ENCODE peak calls at places on chromosomes 3 and 15, in six cellular contexts. One of them, this sample, is unnamed.

GRCh38 chr15:99953886-99954285 is 220.6 kb upstream of the LYSMD4 start:
- DNase-seq in nephron progenitor cell: no peak
- DNase-seq in suprapubic skin: peak
- DNase-seq in fibroblast of pulmonary artery: no peak
- DNase-seq in hepatocyte: no peak
- DNase-seq in right atrium auricular region: peak
- DNase-seq in this sample: peak

GRCh38 chr3:69236808-69237707 is 114.7 kb upstream of the LMOD3 start:
- DNase-seq in nephron progenitor cell: no peak
- DNase-seq in suprapubic skin: no peak
- DNase-seq in fibroblast of pulmonary artery: no peak
- DNase-seq in hepatocyte: no peak
- DNase-seq in right atrium auricular region: no peak
- DNase-seq in this sample: no peak

GRCh38 chr15:69659454-69660050 is 206.9 kb downstream of the RPLP1 start:
- DNase-seq in nephron progenitor cell: no peak
- DNase-seq in suprapubic skin: no peak
- DNase-seq in fibroblast of pulmonary artery: no peak
- DNase-seq in hepatocyte: no peak
- DNase-seq in right atrium auricular region: no peak
- DNase-seq in this sample: peak

GRCh38 chr3:136893848-136894443 is 31.9 kb downstream of the NCK1 start:
- DNase-seq in nephron progenitor cell: no peak
- DNase-seq in suprapubic skin: no peak
- DNase-seq in fibroblast of pulmonary artery: peak
- DNase-seq in hepatocyte: peak
- DNase-seq in right atrium auricular region: no peak
- DNase-seq in this sample: no peak

GRCh38 chr3:155554777-155555445 is 190.0 kb downstream of the PLCH1 start:
- DNase-seq in nephron progenitor cell: no peak
- DNase-seq in suprapubic skin: no peak
- DNase-seq in fibroblast of pulmonary artery: no peak
- DNase-seq in hepatocyte: peak
- DNase-seq in right atrium auricular region: no peak
- DNase-seq in this sample: no peak

GRCh38 chr15:78065284-78065872 is 12.1 kb downstream of the TBC1D2B start:
- DNase-seq in nephron progenitor cell: no peak
- DNase-seq in suprapubic skin: peak
- DNase-seq in fibroblast of pulmonary artery: peak
- DNase-seq in hepatocyte: peak
- DNase-seq in right atrium auricular region: peak
- DNase-seq in this sample: no peak

GRCh38 chr3:115833074-115833473 is 209.8 kb downstream of the GAP43 start:
- DNase-seq in nephron progenitor cell: no peak
- DNase-seq in suprapubic skin: no peak
- DNase-seq in fibroblast of pulmonary artery: no peak
- DNase-seq in hepatocyte: no peak
- DNase-seq in right atrium auricular region: no peak
- DNase-seq in this sample: no peak

GRCh38 chr3:178947738-178948137 is 123.9 kb downstream of the ZMAT3 start:
- DNase-seq in nephron progenitor cell: no peak
- DNase-seq in suprapubic skin: no peak
- DNase-seq in fibroblast of pulmonary artery: no peak
- DNase-seq in hepatocyte: no peak
- DNase-seq in right atrium auricular region: no peak
- DNase-seq in this sample: no peak

GRCh38 chr3:188947401-188947982 is 224.3 kb upstream of the TPRG1 start:
- DNase-seq in nephron progenitor cell: peak
- DNase-seq in suprapubic skin: peak
- DNase-seq in fibroblast of pulmonary artery: peak
- DNase-seq in hepatocyte: peak
- DNase-seq in right atrium auricular region: peak
- DNase-seq in this sample: peak

GRCh38 chr3:42014949-42015533 is 53.1 kb upstream of the ULK4 start:
- DNase-seq in nephron progenitor cell: peak
- DNase-seq in suprapubic skin: peak
- DNase-seq in fibroblast of pulmonary artery: peak
- DNase-seq in hepatocyte: no peak
- DNase-seq in right atrium auricular region: no peak
- DNase-seq in this sample: no peak

GRCh38 chr3:62670351-62670750 is 204.9 kb downstream of the CADPS start:
- DNase-seq in nephron progenitor cell: no peak
- DNase-seq in suprapubic skin: no peak
- DNase-seq in fibroblast of pulmonary artery: no peak
- DNase-seq in hepatocyte: peak
- DNase-seq in right atrium auricular region: no peak
- DNase-seq in this sample: no peak

GRCh38 chr15:99433757-99434211 is 132.0 kb upstream of the MEF2A start:
- DNase-seq in nephron progenitor cell: no peak
- DNase-seq in suprapubic skin: peak
- DNase-seq in fibroblast of pulmonary artery: no peak
- DNase-seq in hepatocyte: no peak
- DNase-seq in right atrium auricular region: no peak
- DNase-seq in this sample: peak

GRCh38 chr3:81728766-81729544 is 32.5 kb downstream of the GBE1 start:
- DNase-seq in nephron progenitor cell: no peak
- DNase-seq in suprapubic skin: no peak
- DNase-seq in fibroblast of pulmonary artery: peak
- DNase-seq in hepatocyte: no peak
- DNase-seq in right atrium auricular region: no peak
- DNase-seq in this sample: no peak

GRCh38 chr3:4655145-4656045 is 162.2 kb downstream of the ITPR1 start:
- DNase-seq in nephron progenitor cell: no peak
- DNase-seq in suprapubic skin: no peak
- DNase-seq in fibroblast of pulmonary artery: no peak
- DNase-seq in hepatocyte: no peak
- DNase-seq in right atrium auricular region: no peak
- DNase-seq in this sample: no peak

GRCh38 chr15:60917469-60918130 is 311.5 kb downstream of the RORA start:
- DNase-seq in nephron progenitor cell: no peak
- DNase-seq in suprapubic skin: no peak
- DNase-seq in fibroblast of pulmonary artery: peak
- DNase-seq in hepatocyte: peak
- DNase-seq in right atrium auricular region: peak
- DNase-seq in this sample: no peak

GRCh38 chr15:31302778-31303433 is 23.7 kb upstream of the KLF13 start:
- DNase-seq in nephron progenitor cell: no peak
- DNase-seq in suprapubic skin: peak
- DNase-seq in fibroblast of pulmonary artery: no peak
- DNase-seq in hepatocyte: no peak
- DNase-seq in right atrium auricular region: no peak
- DNase-seq in this sample: peak

GRCh38 chr3:122907471-122907870 is 112.6 kb downstream of the SLC49A4 start:
- DNase-seq in nephron progenitor cell: no peak
- DNase-seq in suprapubic skin: no peak
- DNase-seq in fibroblast of pulmonary artery: no peak
- DNase-seq in hepatocyte: no peak
- DNase-seq in right atrium auricular region: peak
- DNase-seq in this sample: no peak

GRCh38 chr3:162489853-162490252 is 993.2 kb downstream of the OTOL1 start:
- DNase-seq in nephron progenitor cell: no peak
- DNase-seq in suprapubic skin: no peak
- DNase-seq in fibroblast of pulmonary artery: peak
- DNase-seq in hepatocyte: no peak
- DNase-seq in right atrium auricular region: no peak
- DNase-seq in this sample: no peak
- TF ChIP-seq CTCF in nephron progenitor cell: no peak
- TF ChIP-seq CTCF in suprapubic skin: no peak
- TF ChIP-seq CTCF in fibroblast of pulmonary artery: peak
- TF ChIP-seq CTCF in hepatocyte: no peak
- TF ChIP-seq CTCF in right atrium auricular region: no peak
- TF ChIP-seq CTCF in this sample: no peak

DNA sequence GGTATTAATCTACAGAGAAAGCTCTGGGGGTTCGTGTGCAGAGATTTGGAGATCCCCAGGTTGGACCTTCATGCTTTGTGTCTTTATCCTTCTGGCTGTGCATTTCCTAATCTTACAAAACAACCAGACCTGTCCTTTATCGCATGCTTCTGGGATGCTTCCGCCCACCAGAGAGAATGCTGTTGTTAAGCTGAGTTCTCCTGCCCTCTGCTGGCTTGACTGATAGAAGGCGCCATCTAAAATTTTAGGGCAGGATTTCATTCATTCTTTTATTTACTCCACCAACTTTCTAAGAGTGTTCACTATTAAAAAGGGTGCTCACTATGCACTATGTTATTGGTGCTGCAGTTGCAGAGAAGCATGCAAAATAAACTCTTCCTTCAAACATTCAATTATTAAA is 8.7 kb upstream of the SST start:
- DNase-seq in nephron progenitor cell: peak
- DNase-seq in suprapubic skin: no peak
- DNase-seq in fibroblast of pulmonary artery: peak
- DNase-seq in hepatocyte: peak
- DNase-seq in right atrium auricular region: no peak
- DNase-seq in this sample: no peak
- TF ChIP-seq CTCF in nephron progenitor cell: peak
- TF ChIP-seq CTCF in suprapubic skin: peak
- TF ChIP-seq CTCF in fibroblast of pulmonary artery: peak
- TF ChIP-seq CTCF in hepatocyte: peak
- TF ChIP-seq CTCF in right atrium auricular region: no peak
- TF ChIP-seq CTCF in this sample: peak

GRCh38 chr15:95558916-95559315 is 771.6 kb upstream of the NR2F2 start:
- DNase-seq in nephron progenitor cell: no peak
- DNase-seq in suprapubic skin: no peak
- DNase-seq in fibroblast of pulmonary artery: no peak
- DNase-seq in hepatocyte: no peak
- DNase-seq in right atrium auricular region: no peak
- DNase-seq in this sample: no peak

GRCh38 chr15:95556866-95557225 is 773.7 kb upstream of the NR2F2 start:
- DNase-seq in nephron progenitor cell: no peak
- DNase-seq in suprapubic skin: no peak
- DNase-seq in fibroblast of pulmonary artery: peak
- DNase-seq in hepatocyte: peak
- DNase-seq in right atrium auricular region: no peak
- DNase-seq in this sample: no peak

GRCh38 chr15:95557226-95558046 is 773.1 kb upstream of the NR2F2 start:
- DNase-seq in nephron progenitor cell: peak
- DNase-seq in suprapubic skin: no peak
- DNase-seq in fibroblast of pulmonary artery: peak
- DNase-seq in hepatocyte: peak
- DNase-seq in right atrium auricular region: no peak
- DNase-seq in this sample: no peak

GRCh38 chr15:95559875-95560394 is 770.6 kb upstream of the NR2F2 start:
- DNase-seq in nephron progenitor cell: no peak
- DNase-seq in suprapubic skin: no peak
- DNase-seq in fibroblast of pulmonary artery: peak
- DNase-seq in hepatocyte: peak
- DNase-seq in right atrium auricular region: peak
- DNase-seq in this sample: no peak

GRCh38 chr15:95558131-95558530 is 772.4 kb upstream of the NR2F2 start:
- DNase-seq in nephron progenitor cell: no peak
- DNase-seq in suprapubic skin: no peak
- DNase-seq in fibroblast of pulmonary artery: peak
- DNase-seq in hepatocyte: no peak
- DNase-seq in right atrium auricular region: no peak
- DNase-seq in this sample: no peak
- TF ChIP-seq CTCF in nephron progenitor cell: no peak
- TF ChIP-seq CTCF in suprapubic skin: no peak
- TF ChIP-seq CTCF in fibroblast of pulmonary artery: no peak
- TF ChIP-seq CTCF in hepatocyte: no peak
- TF ChIP-seq CTCF in right atrium auricular region: no peak
- TF ChIP-seq CTCF in this sample: no peak

DNA sequence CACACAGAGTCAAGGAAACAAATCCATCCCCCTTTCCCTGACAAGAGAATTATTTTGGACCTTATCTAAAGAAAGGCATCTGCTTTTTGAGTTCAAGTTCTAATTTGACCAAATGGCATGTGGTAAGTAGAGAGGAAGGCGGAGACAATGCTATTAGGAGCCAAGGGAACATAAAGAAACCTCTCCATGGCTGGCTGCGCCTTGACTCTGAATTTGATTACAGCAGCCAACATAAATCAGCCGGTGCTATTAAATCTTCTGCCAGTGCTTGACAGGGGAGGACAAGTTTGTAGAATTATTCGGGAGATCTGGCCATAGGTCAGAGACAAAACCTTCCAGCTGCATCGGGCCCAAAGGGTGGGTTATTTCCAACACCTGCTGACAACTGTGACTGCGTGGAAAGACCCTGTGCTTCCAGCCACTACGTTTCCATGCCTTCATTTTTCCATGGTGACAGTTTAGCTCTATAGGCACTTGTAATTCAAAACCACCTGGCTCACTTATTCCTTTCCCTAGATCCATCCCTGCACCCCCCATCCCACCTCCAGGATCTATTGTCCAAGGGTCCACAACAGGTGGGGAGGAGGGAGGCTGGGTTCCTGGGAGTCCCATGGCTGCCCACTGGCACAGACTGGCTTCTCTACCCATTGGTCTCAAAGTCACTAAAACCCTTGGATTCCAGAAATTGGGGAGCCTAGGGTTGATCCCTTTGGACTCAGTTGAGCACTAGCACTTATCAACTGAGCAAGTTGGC is 15.9 kb downstream of the COLQ start:
- DNase-seq in nephron progenitor cell: peak
- DNase-seq in suprapubic skin: no peak
- DNase-seq in fibroblast of pulmonary artery: no peak
- DNase-seq in hepatocyte: no peak
- DNase-seq in right atrium auricular region: no peak
- DNase-seq in this sample: no peak
- TF ChIP-seq CTCF in nephron progenitor cell: no peak
- TF ChIP-seq CTCF in suprapubic skin: no peak
- TF ChIP-seq CTCF in fibroblast of pulmonary artery: no peak
- TF ChIP-seq CTCF in hepatocyte: no peak
- TF ChIP-seq CTCF in right atrium auricular region: no peak
- TF ChIP-seq CTCF in this sample: no peak

GRCh38 chr3:21017115-21017852 is 733.7 kb downstream of the ZNF385D start:
- DNase-seq in nephron progenitor cell: no peak
- DNase-seq in suprapubic skin: no peak
- DNase-seq in fibroblast of pulmonary artery: no peak
- DNase-seq in hepatocyte: no peak
- DNase-seq in right atrium auricular region: no peak
- DNase-seq in this sample: no peak
- TF ChIP-seq CTCF in nephron progenitor cell: no peak
- TF ChIP-seq CTCF in suprapubic skin: no peak
- TF ChIP-seq CTCF in fibroblast of pulmonary artery: peak
- TF ChIP-seq CTCF in hepatocyte: no peak
- TF ChIP-seq CTCF in right atrium auricular region: no peak
- TF ChIP-seq CTCF in this sample: peak